ENCODE peak calls at places on chromosomes 7 and 10, in nine cellular contexts. D is mammary epithelial cell, H is mucosa of descending colon, S is endothelial cell of umbilical vein, Y is pancreas, G is body of pancreas, E is spleen, N is WERI-Rb-1, U is BJ. F is an unnamed sample. For H3K36me3, the result is how much of the 10 kb centered on the place peaks cover.

GRCh38 chr10:24952701-24953349 is 419 bp upstream of the PRTFDC1 start:
- DNase-seq in D (no peak), H (no peak), S (peak), Y (peak), G (peak), E (peak), N (peak), U (no peak), F (peak)

GRCh38 chr7:139827042-139827441 is 2.0 kb upstream of the TBXAS1 start:
- DNase-seq in D (no peak), H (no peak), S (no peak), Y (no peak), G (no peak), E (no peak), N (peak), U (no peak), F (no peak)

GRCh38 chr10:59079386-59080226 is 96.8 kb upstream of the PHYHIPL start:
- DNase-seq in D (peak), H (no peak), S (peak), Y (no peak), G (no peak), E (no peak), N (no peak), U (peak), F (no peak)

GRCh38 chr10:26468291-26468690 is 30.1 kb downstream of the APBB1IP start:
- DNase-seq in D (no peak), H (no peak), S (no peak), Y (no peak), G (no peak), E (no peak), N (no peak), U (no peak), F (no peak)

GRCh38 chr10:26169466-26169865 is 47.1 kb upstream of the GAD2 start:
- DNase-seq in D (no peak), H (no peak), S (no peak), Y (no peak), G (no peak), E (no peak), N (no peak), U (no peak), F (no peak)

GRCh38 chr10:95475003-95475383 is 86.2 kb downstream of the SORBS1 start:
- DNase-seq in D (no peak), H (no peak), S (no peak), Y (no peak), G (no peak), E (no peak), N (no peak), U (no peak), F (no peak)

GRCh38 chr10:91349381-91349780 is 60.8 kb upstream of the HECTD2 start:
- DNase-seq in D (peak), H (no peak), S (peak), Y (no peak), G (peak), E (no peak), N (no peak), U (peak), F (no peak)

GRCh38 chr7:3597243-3597642 is 296.2 kb downstream of the SDK1 start:
- DNase-seq in D (no peak), H (peak), S (no peak), Y (no peak), G (no peak), E (peak), N (no peak), U (no peak), F (no peak)

GRCh38 chr7:4274286-4274685 is 407.8 kb upstream of the FOXK1 start:
- DNase-seq in D (no peak), H (no peak), S (no peak), Y (no peak), G (no peak), E (peak), N (no peak), U (no peak), F (no peak)

GRCh38 chr7:103003004-103003403 is 71.6 kb downstream of the FBXL13 start:
- DNase-seq in D (no peak), H (no peak), S (no peak), Y (no peak), G (no peak), E (no peak), N (no peak), U (no peak), F (no peak)

GRCh38 chr10:132900211-132900756 is 42.1 kb downstream of the CFAP46 start:
- DNase-seq in D (no peak), H (peak), S (no peak), Y (no peak), G (peak), E (peak), N (no peak), U (no peak), F (no peak)

GRCh38 chr7:3092468-3092867 is 48.8 kb upstream of the CARD11 start:
- DNase-seq in D (no peak), H (peak), S (no peak), Y (no peak), G (peak), E (peak), N (no peak), U (no peak), F (no peak)

GRCh38 chr10:104434601-104435000 is 81.0 kb downstream of the CFAP58 start:
- DNase-seq in D (no peak), H (no peak), S (no peak), Y (no peak), G (no peak), E (no peak), N (no peak), U (no peak), F (no peak)

GRCh38 chr10:14822879-14823755 is 14.7 kb downstream of the CDNF start:
- DNase-seq in D (peak), H (no peak), S (peak), Y (no peak), G (peak), E (no peak), N (no peak), U (no peak), F (peak)

GRCh38 chr10:1715821-1716220 is 21.5 kb downstream of the ADARB2 start:
- DNase-seq in D (peak), H (no peak), S (no peak), Y (no peak), G (peak), E (no peak), N (peak), U (no peak), F (no peak)

GRCh38 chr10:103766751-103767509 is 88.4 kb downstream of the SH3PXD2A start:
- DNase-seq in D (no peak), H (no peak), S (no peak), Y (no peak), G (no peak), E (no peak), N (no peak), U (no peak), F (no peak)

GRCh38 chr7:136275794-136276193 is 298.6 kb upstream of the MTPN start:
- DNase-seq in D (no peak), H (no peak), S (no peak), Y (no peak), G (no peak), E (no peak), N (no peak), U (no peak), F (no peak)

GRCh38 chr10:44465430-44466115 is 80.7 kb upstream of the CXCL12 start:
- DNase-seq in D (no peak), H (no peak), S (no peak), Y (no peak), G (no peak), E (no peak), N (no peak), U (no peak), F (no peak)

GRCh38 chr10:10418397-10418796 is 599.3 kb upstream of the CELF2 start:
- DNase-seq in D (no peak), H (no peak), S (no peak), Y (no peak), G (no peak), E (no peak), N (no peak), U (no peak), F (no peak)

GRCh38 chr10:22491931-22492615 is 146.8 kb downstream of the SPAG6 start:
- DNase-seq in D (no peak), H (no peak), S (no peak), Y (no peak), G (no peak), E (no peak), N (no peak), U (no peak), F (no peak)

GRCh38 chr7:25288536-25289283 is 60.4 kb upstream of the NPVF start:
- DNase-seq in D (no peak), H (no peak), S (no peak), Y (no peak), G (no peak), E (no peak), N (no peak), U (no peak), F (no peak)

DNA sequence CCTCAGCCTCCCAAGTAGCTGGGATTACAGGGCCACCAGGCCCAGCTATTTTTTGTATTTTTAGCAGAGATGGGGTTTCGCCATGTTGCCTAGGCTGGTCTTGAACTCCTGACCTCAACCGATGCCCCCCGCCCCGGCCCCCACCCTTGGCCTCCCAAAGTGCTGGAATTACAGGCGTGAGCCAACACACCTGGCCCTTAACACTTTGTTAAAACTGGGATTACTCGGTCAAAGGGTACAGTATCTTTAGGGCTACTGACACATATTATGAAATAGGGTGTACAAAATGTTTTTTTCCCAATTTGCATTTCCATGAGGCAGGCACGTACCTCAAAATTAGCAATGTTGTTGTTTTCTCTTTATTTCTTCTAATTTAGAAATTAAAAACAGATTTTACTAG is 11.5 kb downstream of the NUDT5 start:
- DNase-seq in D (no peak), H (no peak), S (no peak), Y (no peak), G (no peak), E (no peak), N (no peak), U (no peak), F (no peak)
- H3K36me3 ChIP-seq in D (under half), H (under half), S (under half), Y (under half), G (under half), E (under half), N (under half), U (under half), F (under half)

GRCh38 chr10:64275774-64276173 is 754.6 kb downstream of the REEP3 start:
- DNase-seq in D (no peak), H (no peak), S (no peak), Y (no peak), G (no peak), E (no peak), N (no peak), U (no peak), F (no peak)

GRCh38 chr10:64277536-64277935 is 756.3 kb downstream of the REEP3 start:
- DNase-seq in D (no peak), H (no peak), S (no peak), Y (no peak), G (no peak), E (no peak), N (no peak), U (no peak), F (no peak)

GRCh38 chr10:64271508-64271907 is 750.3 kb downstream of the REEP3 start:
- DNase-seq in D (no peak), H (no peak), S (no peak), Y (no peak), G (no peak), E (no peak), N (no peak), U (no peak), F (no peak)

DNA sequence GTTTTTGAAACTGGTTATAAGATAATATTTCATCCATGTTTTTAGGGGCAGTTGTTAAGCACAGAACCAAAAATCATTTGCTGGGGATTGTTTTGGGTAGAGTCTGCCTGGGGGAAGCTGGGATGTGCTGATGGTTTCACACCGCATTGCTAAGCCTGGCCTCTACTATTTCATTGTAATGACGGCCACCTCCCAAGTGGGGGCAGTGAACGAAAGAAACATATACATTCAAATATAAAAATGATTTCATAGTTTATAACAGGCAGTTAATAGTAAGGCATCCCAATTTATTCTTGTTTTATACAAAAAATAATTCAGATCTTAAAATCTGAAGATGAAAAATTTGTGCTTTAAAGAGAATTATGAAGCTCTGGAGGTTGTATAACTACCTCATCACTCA is 750.8 kb downstream of the REEP3 start:
- DNase-seq in D (no peak), H (no peak), S (no peak), Y (no peak), G (no peak), E (no peak), N (peak), U (no peak), F (no peak)
- TF ChIP-seq CTCF in D (no peak), H (no peak), S (no peak), Y (no peak), G (no peak), E (no peak), N (peak), U (no peak), F (peak)

DNA sequence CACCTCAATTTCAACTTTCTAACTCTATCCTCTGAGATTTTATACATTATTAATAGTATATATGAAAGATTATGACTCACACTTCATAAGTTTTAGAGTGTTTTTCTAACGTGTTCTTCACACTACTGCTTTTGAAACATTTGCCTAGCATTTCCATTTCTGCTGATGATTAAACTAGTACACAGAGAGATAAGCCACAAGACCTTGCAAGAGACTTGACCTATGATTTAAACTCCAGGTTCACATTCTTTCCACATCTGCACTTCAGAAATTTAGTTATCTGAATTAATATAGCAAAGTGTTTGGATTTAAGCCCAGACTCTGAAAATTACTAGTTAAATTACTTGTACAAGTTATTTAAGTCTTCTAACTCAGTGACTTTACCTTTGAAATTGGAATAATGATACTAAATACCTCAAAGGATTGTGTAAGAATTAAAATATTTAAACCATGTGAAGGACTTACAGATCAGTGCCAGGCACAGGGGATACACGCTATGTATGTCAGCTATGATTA is 66.6 kb downstream of the PCLO start:
- DNase-seq in D (no peak), H (no peak), S (no peak), Y (no peak), G (no peak), E (no peak), N (no peak), U (no peak), F (no peak)
- H3K36me3 ChIP-seq in D (under half), H (under half), S (under half), Y (under half), G (under half), E (under half), N (under half), U (under half), F (under half)

GRCh38 chr10:115432188-115432819 is 339.1 kb downstream of the ATRNL1 start:
- DNase-seq in D (peak), H (no peak), S (peak), Y (no peak), G (no peak), E (no peak), N (no peak), U (no peak), F (no peak)
- TF ChIP-seq CTCF in D (peak), H (no peak), S (no peak), Y (no peak), G (no peak), E (no peak), N (peak), U (peak), F (peak)

DNA sequence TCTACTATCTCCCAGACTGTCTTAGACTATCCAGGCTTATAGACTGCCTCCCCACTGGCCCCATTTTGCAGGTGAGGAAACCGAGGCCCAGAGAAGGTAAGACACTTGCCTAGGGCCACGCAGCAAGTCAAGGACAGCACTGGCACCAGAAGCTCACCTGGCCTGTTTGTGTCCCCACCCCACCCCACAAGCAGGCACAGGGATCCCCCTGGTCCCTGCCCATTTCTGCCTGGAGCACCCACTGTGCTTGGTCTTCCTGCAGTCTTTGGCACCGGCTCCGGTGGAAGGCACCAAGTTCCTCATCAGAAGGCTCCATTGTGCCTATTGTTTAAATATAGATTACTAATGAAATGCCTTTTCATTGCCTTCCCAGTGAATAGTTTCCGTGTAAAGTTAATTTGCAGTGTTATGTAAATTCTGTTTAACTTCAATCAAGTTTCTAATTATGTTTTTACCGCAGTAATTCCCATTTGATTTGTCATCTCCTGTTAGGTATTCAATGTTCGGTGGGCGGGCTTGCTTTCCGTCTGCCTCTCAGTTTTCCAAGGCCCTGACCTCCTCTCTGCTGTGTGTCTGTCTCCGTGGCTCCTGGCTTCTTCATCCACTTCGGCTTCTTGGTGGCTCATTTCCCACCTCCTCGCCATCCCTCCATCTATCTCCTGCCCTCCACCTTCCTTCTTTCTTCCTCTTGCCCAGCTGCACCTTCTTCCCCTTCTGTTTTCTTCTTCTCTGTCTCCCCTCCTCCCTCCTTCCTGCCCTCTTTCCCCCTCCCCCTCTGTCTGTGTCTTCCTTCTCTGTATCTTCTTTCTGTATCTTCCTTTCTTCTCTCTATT is 75.8 kb downstream of the ZMIZ1 start:
- DNase-seq in D (peak), H (no peak), S (peak), Y (no peak), G (no peak), E (peak), N (no peak), U (no peak), F (no peak)
- H3K36me3 ChIP-seq in D (under half), H (under half), S (under half), Y (under half), G (under half), E (under half), N (under half), U (under half), F (under half)

GRCh38 chr7:128672927-128673517 is 930 bp downstream of the GARIN1A start:
- DNase-seq in D (no peak), H (no peak), S (peak), Y (no peak), G (peak), E (no peak), N (no peak), U (no peak), F (peak)
- TF ChIP-seq CTCF in D (peak), H (no peak), S (peak), Y (peak), G (peak), E (no peak), N (no peak), U (peak), F (peak)

DNA sequence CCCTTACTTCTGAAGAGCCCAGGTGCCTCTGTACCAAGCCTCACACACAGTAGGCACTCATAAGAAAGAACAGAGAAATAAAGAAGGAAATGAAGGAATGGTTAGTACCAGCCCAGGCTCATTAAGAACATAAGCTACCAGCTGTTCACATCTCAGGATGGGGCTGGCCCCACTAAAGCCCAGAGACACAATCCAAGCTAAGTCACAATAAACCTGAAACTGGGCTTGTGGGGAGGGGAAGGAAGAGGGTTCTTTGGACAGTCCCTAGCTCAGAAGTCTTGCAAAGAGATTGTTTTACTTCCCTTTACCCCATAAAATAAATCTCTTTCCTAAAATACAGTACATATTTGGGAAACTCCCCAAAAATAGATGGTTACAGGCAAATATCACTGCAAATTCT is 24.3 kb downstream of the FBXW4 start:
- DNase-seq in D (no peak), H (no peak), S (no peak), Y (no peak), G (no peak), E (no peak), N (peak), U (no peak), F (no peak)
- H3K36me3 ChIP-seq in D (under half), H (under half), S (under half), Y (under half), G (under half), E (half or more), N (under half), U (under half), F (under half)